ENCODE peak calls at places on chromosomes 12 and 14, in six cellular contexts. W is upper lobe of left lung, R is HepG2, P is A549, V is K562, Z is GM12878. B is an unnamed sample. For H3K4me1, the result is how much of the 10 kb centered on the place peaks cover.

GRCh38 chr12:124992874-124993567 is 424 bp upstream of the BRI3BP start:
- ATAC-seq in W (no peak), R (peak), P (peak), V (peak), Z (peak), B (no peak)

GRCh38 chr12:105561981-105562726 is 231.7 kb downstream of the C12orf75 start:
- ATAC-seq in W (peak), R (no peak), P (peak), V (no peak), Z (no peak), B (peak)

GRCh38 chr14:65958664-65959562 is 527.3 kb upstream of the CCDC196 start:
- ATAC-seq in W (peak), R (peak), P (no peak), V (peak), Z (peak), B (no peak)

GRCh38 chr12:49564241-49565118 is 3.5 kb downstream of the MCRS1 start:
- ATAC-seq in W (no peak), R (no peak), P (no peak), V (no peak), Z (no peak), B (no peak)

GRCh38 chr14:99560946-99561683 is 42.9 kb downstream of the CCDC85C start:
- ATAC-seq in W (no peak), R (no peak), P (no peak), V (no peak), Z (no peak), B (peak)

GRCh38 chr14:68607081-68607851 is 185.6 kb downstream of the ZFP36L1 start:
- ATAC-seq in W (peak), R (peak), P (no peak), V (no peak), Z (no peak), B (peak)

GRCh38 chr12:27246774-27247173 is 2.7 kb downstream of the STK38L start:
- ATAC-seq in W (no peak), R (no peak), P (no peak), V (no peak), Z (peak), B (no peak)

GRCh38 chr14:28083456-28083855 is 683.1 kb upstream of the FOXG1 start:
- ATAC-seq in W (no peak), R (no peak), P (no peak), V (no peak), Z (no peak), B (no peak)

GRCh38 chr12:3728686-3729085 is 24.2 kb downstream of the CRACR2A start:
- ATAC-seq in W (peak), R (no peak), P (no peak), V (no peak), Z (no peak), B (no peak)

GRCh38 chr12:100484178-100484886 is 10.7 kb downstream of the NR1H4 start:
- ATAC-seq in W (no peak), R (peak), P (no peak), V (no peak), Z (no peak), B (no peak)

GRCh38 chr14:45785240-45785639 is 532.2 kb upstream of the MIS18BP1 start:
- ATAC-seq in W (no peak), R (no peak), P (no peak), V (no peak), Z (no peak), B (no peak)
- TF ChIP-seq EP300 in W (no peak), R (no peak), P (no peak), V (no peak), Z (no peak), B (no peak)

GRCh38 chr12:13198240-13198639 is 1.7 kb downstream of the EMP1 start:
- ATAC-seq in W (no peak), R (no peak), P (no peak), V (no peak), Z (no peak), B (no peak)

GRCh38 chr12:13197526-13198141 is 1.1 kb downstream of the EMP1 start:
- ATAC-seq in W (peak), R (no peak), P (no peak), V (no peak), Z (no peak), B (peak)

GRCh38 chr12:13200841-13201240 is 4.3 kb downstream of the EMP1 start:
- ATAC-seq in W (no peak), R (no peak), P (no peak), V (no peak), Z (no peak), B (no peak)

GRCh38 chr12:13196302-13196921 is at the start of gene EMP1:
- ATAC-seq in W (peak), R (peak), P (peak), V (no peak), Z (peak), B (peak)

GRCh38 chr12:13198921-13199320 is 2.4 kb downstream of the EMP1 start:
- ATAC-seq in W (no peak), R (no peak), P (no peak), V (no peak), Z (no peak), B (no peak)
- H3K4me3 ChIP-seq in W (peak), R (no peak), P (no peak), V (no peak), Z (no peak), B (peak)

GRCh38 chr12:111161898-111162297 is 207.0 kb downstream of the PHETA1 start:
- ATAC-seq in W (no peak), R (no peak), P (no peak), V (no peak), Z (no peak), B (no peak)

GRCh38 chr12:111160350-111161142 is 208.3 kb downstream of the PHETA1 start:
- ATAC-seq in W (no peak), R (no peak), P (no peak), V (no peak), Z (no peak), B (no peak)

GRCh38 chr12:111156304-111156703 is 212.6 kb downstream of the PHETA1 start:
- ATAC-seq in W (no peak), R (no peak), P (no peak), V (no peak), Z (no peak), B (no peak)

GRCh38 chr12:111157486-111157885 is 211.4 kb downstream of the PHETA1 start:
- ATAC-seq in W (no peak), R (no peak), P (no peak), V (no peak), Z (no peak), B (no peak)

GRCh38 chr12:111158992-111159391 is 209.9 kb downstream of the PHETA1 start:
- ATAC-seq in W (no peak), R (no peak), P (no peak), V (no peak), Z (no peak), B (no peak)
- H3K4me1 ChIP-seq in W (under half), R (under half), P (under half), V (under half), Z (under half), B (under half)

GRCh38 chr14:64760146-64760755 is 56.0 kb downstream of the PLEKHG3 start:
- ATAC-seq in W (no peak), R (peak), P (no peak), V (peak), Z (peak), B (no peak)

GRCh38 chr14:64759555-64759938 is 55.3 kb downstream of the PLEKHG3 start:
- ATAC-seq in W (no peak), R (no peak), P (no peak), V (no peak), Z (no peak), B (no peak)

GRCh38 chr14:64757601-64758000 is 53.4 kb downstream of the PLEKHG3 start:
- ATAC-seq in W (no peak), R (no peak), P (no peak), V (no peak), Z (no peak), B (no peak)

GRCh38 chr14:64758025-64758521 is 53.8 kb downstream of the PLEKHG3 start:
- ATAC-seq in W (peak), R (no peak), P (no peak), V (no peak), Z (no peak), B (no peak)

DNA sequence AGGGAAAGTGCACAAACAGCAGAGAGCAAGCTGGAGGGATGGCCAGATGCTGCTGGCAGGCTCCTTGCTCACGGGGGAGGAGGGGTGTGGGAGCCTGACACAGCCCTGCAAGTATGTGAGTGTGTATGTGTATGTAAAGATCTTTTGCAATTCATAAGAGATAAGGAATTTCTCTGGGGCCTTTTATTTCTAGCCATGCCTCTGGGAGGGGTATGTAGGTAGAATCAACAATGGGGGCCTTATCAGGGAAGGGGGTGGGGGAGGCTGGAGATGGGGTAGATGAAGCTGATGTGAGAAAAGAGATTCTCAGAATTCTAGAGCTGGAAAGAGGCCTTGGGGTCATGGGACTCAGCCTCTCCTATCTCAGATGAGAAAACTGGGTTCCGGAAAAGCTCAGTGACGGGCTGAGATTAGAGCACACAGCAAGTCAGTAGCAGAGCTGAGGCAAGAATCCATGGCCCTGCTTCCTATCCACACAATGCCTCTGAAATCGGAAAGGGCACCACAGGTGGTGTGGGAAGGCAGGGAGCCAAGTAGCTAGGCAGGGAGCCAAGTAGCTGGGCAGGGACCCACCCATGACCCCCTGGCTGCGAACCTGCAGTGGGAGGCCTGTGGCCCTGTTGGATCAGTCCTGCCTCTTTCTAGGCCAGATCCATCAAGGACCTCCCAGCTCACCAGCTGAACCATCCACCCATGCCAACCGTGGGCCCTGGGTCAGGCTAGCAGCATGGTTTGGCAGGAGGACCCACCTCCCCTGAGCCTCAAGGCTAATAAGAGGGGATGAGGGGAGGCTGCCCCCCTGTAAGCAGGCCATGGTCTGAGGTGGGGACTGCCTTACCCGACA is 54.7 kb downstream of the PLEKHG3 start:
- ATAC-seq in W (peak), R (no peak), P (peak), V (no peak), Z (no peak), B (no peak)
- TF ChIP-seq EP300 in W (no peak), R (no peak), P (peak), V (no peak), Z (no peak), B (no peak)

DNA sequence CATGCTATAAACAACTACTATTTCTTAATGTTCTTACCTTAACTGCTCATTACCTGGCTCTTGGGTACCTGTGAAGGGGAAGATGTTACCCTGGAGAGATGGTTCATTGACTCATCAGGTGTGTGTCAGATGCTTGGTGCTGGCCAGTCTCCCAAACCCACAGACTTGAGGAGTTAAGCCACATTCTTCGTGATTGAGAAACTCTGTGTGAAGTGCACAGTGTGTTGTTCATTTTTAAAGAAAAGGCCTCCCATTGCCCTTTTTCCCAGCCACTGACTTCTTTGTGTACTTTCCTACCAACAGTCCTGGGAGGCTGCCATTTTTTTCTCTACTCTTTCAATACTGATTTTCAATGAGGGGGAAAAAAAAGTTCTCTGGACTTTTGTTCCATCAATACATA is 3.2 kb downstream of the MGST1 start:
- ATAC-seq in W (peak), R (no peak), P (peak), V (no peak), Z (no peak), B (peak)
- H3K4me3 ChIP-seq in W (no peak), R (no peak), P (peak), V (no peak), Z (no peak), B (no peak)

DNA sequence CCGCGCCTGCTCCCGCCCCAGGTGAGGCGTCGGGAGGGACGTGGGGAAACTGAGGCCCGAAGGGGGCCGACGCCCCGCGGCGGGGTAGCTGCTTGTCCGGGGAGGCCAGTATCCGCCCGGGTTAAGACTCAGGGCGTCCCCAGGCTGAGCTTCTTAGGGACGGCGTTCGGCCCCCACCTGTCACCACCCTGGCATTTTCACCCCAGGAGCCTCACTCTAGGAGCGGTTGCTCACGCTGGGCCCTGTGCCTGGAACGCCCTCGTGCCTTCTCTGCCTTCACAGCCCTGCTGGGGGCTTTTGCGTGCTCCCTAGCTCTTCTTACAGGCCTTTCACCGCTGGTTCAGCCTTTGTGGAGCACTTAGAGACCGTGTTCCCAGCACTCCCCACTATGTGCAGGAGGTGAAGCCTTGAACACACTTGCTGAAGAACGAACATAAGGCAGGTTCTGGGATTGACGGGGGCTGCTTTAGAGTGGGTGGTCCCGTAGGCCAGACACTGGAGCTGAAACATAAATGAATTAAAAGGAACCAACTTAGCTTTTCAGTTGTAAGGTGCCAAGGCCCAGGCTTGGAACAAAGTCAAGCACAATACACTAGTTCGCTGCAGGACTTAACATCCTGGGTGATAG is 601 bp downstream of the ZNF839 start:
- ATAC-seq in W (no peak), R (no peak), P (peak), V (no peak), Z (peak), B (peak)
- H3K4me1 ChIP-seq in W (under half), R (half or more), P (under half), V (under half), Z (under half), B (under half)

GRCh38 chr14:103333754-103334643 is at the start of gene EIF5:
- ATAC-seq in W (peak), R (peak), P (peak), V (peak), Z (peak), B (peak)
- TF ChIP-seq EP300 in W (no peak), R (no peak), P (no peak), V (no peak), Z (no peak), B (no peak)

DNA sequence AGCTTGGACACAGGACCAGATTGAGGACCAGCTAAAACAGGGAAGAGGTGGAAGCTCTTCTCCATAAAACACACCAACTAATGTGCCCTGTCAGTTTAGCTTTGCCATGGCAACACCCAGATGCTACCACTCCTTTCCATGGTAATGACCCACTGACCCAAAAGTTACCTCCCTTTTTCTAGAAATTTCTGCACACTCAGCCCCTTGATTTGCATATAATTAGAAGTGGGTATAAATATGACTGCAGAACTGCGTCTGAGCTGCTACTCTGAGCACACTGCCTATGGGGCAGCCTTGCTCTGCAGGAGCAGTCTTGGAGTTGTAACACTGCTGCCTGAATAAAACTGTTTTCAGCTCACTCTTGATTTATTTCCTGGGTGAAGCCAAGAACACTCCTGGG is 3.2 kb upstream of the TDG start:
- ATAC-seq in W (no peak), R (no peak), P (no peak), V (no peak), Z (no peak), B (no peak)
- H3K4me3 ChIP-seq in W (no peak), R (no peak), P (no peak), V (no peak), Z (no peak), B (no peak)

DNA sequence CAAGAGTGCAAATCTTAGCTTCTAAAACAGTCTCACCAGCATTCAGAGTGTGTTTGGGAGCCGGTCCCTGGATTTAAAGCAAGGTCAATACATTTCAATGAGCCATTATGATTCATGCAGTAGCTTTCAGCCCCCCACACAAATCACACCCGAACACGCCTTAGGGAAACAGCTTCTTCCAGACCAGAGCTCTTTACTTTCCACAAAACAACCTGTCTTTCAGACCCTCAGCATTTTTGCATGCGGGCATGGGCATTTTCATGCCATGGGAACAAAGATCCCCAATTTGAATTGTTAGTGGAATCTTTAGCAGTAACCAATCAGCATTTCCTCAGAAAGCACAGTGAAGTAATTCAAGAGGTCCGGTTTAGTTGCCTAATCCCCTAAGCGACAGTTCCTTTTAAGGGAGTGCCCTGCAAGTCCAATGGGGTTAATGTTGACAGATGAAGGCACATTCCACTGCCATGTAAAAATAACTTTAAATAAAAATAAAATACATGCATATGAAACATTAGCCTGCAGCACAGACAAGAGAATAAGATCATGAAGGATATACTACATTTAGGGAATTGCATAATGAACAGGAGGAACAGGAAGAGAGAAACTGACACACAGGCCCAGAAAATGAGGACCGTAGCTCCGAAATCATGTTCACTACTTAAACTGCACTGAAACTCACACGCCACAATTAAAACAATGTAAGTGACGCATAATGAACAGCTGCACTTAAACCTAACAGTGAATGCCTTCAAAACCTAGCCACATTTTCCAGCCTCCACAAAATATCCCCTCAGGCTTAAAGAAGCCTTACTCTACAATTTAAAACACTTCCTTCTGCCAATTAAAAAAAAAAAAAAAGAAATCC is 4.0 kb downstream of the VPS37B start:
- ATAC-seq in W (no peak), R (no peak), P (no peak), V (no peak), Z (peak), B (no peak)
- H3K4me1 ChIP-seq in W (half or more), R (half or more), P (half or more), V (under half), Z (under half), B (half or more)